ENCODE peak calls at places on chromosomes 6 and 20, in seven cellular contexts. One of them, this sample, is unnamed.
A peak's percentile ranks its signal among the peaks of the same experiment; 100 is the strongest.

GRCh38 chr6:157768863-157769551 is 54.0 kb upstream of the SNX9 start:
- DNase-seq in tibial nerve: no peak
- DNase-seq in dorsolateral prefrontal cortex: no peak
- DNase-seq in A549: no peak
- DNase-seq in cardiac fibroblast: no peak
- DNase-seq in GM12865: peak; percentile 11
- DNase-seq in fibroblast of the aortic adventitia: no peak
- DNase-seq in this sample: no peak

GRCh38 chr6:158605266-158605878 is 39.2 kb downstream of the DYNLT1 start:
- DNase-seq in tibial nerve: peak; percentile 77
- DNase-seq in cardiac fibroblast: peak; percentile 84
- DNase-seq in GM12865: peak; percentile 68
- DNase-seq in A549: peak; percentile 73
- DNase-seq in dorsolateral prefrontal cortex: peak; percentile 68
- DNase-seq in fibroblast of the aortic adventitia: peak; percentile 82
- DNase-seq in this sample: peak; percentile 30

GRCh38 chr6:142915129-142915697 is 29.8 kb downstream of the HIVEP2 start:
- DNase-seq in cardiac fibroblast: no peak
- DNase-seq in dorsolateral prefrontal cortex: no peak
- DNase-seq in GM12865: no peak
- DNase-seq in A549: no peak
- DNase-seq in tibial nerve: no peak
- DNase-seq in fibroblast of the aortic adventitia: no peak
- DNase-seq in this sample: no peak

GRCh38 chr20:40265872-40266533 is 423.0 kb downstream of the MAFB start:
- DNase-seq in A549: peak; percentile 23
- DNase-seq in tibial nerve: no peak
- DNase-seq in dorsolateral prefrontal cortex: no peak
- DNase-seq in GM12865: peak; percentile 3
- DNase-seq in cardiac fibroblast: peak; percentile 71
- DNase-seq in fibroblast of the aortic adventitia: peak; percentile 39
- DNase-seq in this sample: no peak

GRCh38 chr6:73694711-73695411 is 1.1 kb upstream of the CD109 start:
- DNase-seq in dorsolateral prefrontal cortex: peak; percentile 37
- DNase-seq in A549: peak; percentile 58
- DNase-seq in tibial nerve: no peak
- DNase-seq in fibroblast of the aortic adventitia: peak; percentile 72
- DNase-seq in cardiac fibroblast: peak; percentile 54
- DNase-seq in GM12865: no peak
- DNase-seq in this sample: no peak

GRCh38 chr6:122736166-122736565 is 43.4 kb upstream of the FABP7 start:
- DNase-seq in GM12865: no peak
- DNase-seq in A549: no peak
- DNase-seq in cardiac fibroblast: no peak
- DNase-seq in fibroblast of the aortic adventitia: no peak
- DNase-seq in dorsolateral prefrontal cortex: no peak
- DNase-seq in tibial nerve: no peak
- DNase-seq in this sample: no peak

GRCh38 chr20:58555078-58555765 is 40.0 kb upstream of the APCDD1L start:
- DNase-seq in cardiac fibroblast: peak; percentile 62
- DNase-seq in fibroblast of the aortic adventitia: peak; percentile 87
- DNase-seq in tibial nerve: no peak
- DNase-seq in GM12865: no peak
- DNase-seq in A549: peak; percentile 22
- DNase-seq in dorsolateral prefrontal cortex: no peak
- DNase-seq in this sample: no peak

GRCh38 chr6:136067731-136068341 is 182.3 kb downstream of the MTFR2 start:
- DNase-seq in tibial nerve: no peak
- DNase-seq in dorsolateral prefrontal cortex: no peak
- DNase-seq in cardiac fibroblast: peak; percentile 84
- DNase-seq in A549: no peak
- DNase-seq in GM12865: no peak
- DNase-seq in fibroblast of the aortic adventitia: peak; percentile 53
- DNase-seq in this sample: no peak

GRCh38 chr6:15518878-15519277 is 143.9 kb downstream of the DTNBP1 start:
- DNase-seq in tibial nerve: no peak
- DNase-seq in dorsolateral prefrontal cortex: no peak
- DNase-seq in fibroblast of the aortic adventitia: no peak
- DNase-seq in GM12865: no peak
- DNase-seq in cardiac fibroblast: no peak
- DNase-seq in A549: no peak
- DNase-seq in this sample: no peak

GRCh38 chr6:133341607-133342158 is 100.5 kb downstream of the EYA4 start:
- DNase-seq in dorsolateral prefrontal cortex: no peak
- DNase-seq in cardiac fibroblast: peak; percentile 92
- DNase-seq in tibial nerve: no peak
- DNase-seq in A549: peak; percentile 75
- DNase-seq in GM12865: no peak
- DNase-seq in fibroblast of the aortic adventitia: peak; percentile 89
- DNase-seq in this sample: no peak

GRCh38 chr6:79031821-79032590 is 46.0 kb downstream of the PHIP start:
- DNase-seq in dorsolateral prefrontal cortex: no peak
- DNase-seq in cardiac fibroblast: peak; percentile 54
- DNase-seq in A549: no peak
- DNase-seq in GM12865: no peak
- DNase-seq in tibial nerve: no peak
- DNase-seq in fibroblast of the aortic adventitia: peak; percentile 67
- DNase-seq in this sample: no peak

GRCh38 chr6:75546401-75546800 is 52.8 kb upstream of the FILIP1 start:
- DNase-seq in cardiac fibroblast: peak; percentile 66
- DNase-seq in GM12865: peak; percentile 12
- DNase-seq in tibial nerve: no peak
- DNase-seq in A549: peak; percentile 40
- DNase-seq in fibroblast of the aortic adventitia: peak; percentile 60
- DNase-seq in dorsolateral prefrontal cortex: no peak
- DNase-seq in this sample: no peak

GRCh38 chr6:149140910-149141290 is 176.6 kb upstream of the TAB2 start:
- DNase-seq in A549: no peak
- DNase-seq in GM12865: peak; percentile 73
- DNase-seq in dorsolateral prefrontal cortex: no peak
- DNase-seq in tibial nerve: no peak
- DNase-seq in cardiac fibroblast: no peak
- DNase-seq in fibroblast of the aortic adventitia: no peak
- DNase-seq in this sample: no peak

GRCh38 chr6:13216236-13216933 is 112.0 kb downstream of the TBC1D7 start:
- DNase-seq in GM12865: peak; percentile 28
- DNase-seq in fibroblast of the aortic adventitia: no peak
- DNase-seq in A549: no peak
- DNase-seq in dorsolateral prefrontal cortex: no peak
- DNase-seq in tibial nerve: no peak
- DNase-seq in cardiac fibroblast: no peak
- DNase-seq in this sample: no peak

GRCh38 chr6:38187285-38187684 is 367.8 kb downstream of the ZFAND3 start:
- DNase-seq in dorsolateral prefrontal cortex: no peak
- DNase-seq in tibial nerve: no peak
- DNase-seq in A549: no peak
- DNase-seq in fibroblast of the aortic adventitia: no peak
- DNase-seq in cardiac fibroblast: no peak
- DNase-seq in GM12865: no peak
- DNase-seq in this sample: no peak

GRCh38 chr6:23446394-23447001 is 679.5 kb upstream of the NRSN1 start:
- DNase-seq in fibroblast of the aortic adventitia: peak; percentile 52
- DNase-seq in dorsolateral prefrontal cortex: no peak
- DNase-seq in cardiac fibroblast: peak; percentile 63
- DNase-seq in GM12865: peak; percentile 24
- DNase-seq in tibial nerve: no peak
- DNase-seq in A549: peak; percentile 9
- DNase-seq in this sample: peak; percentile 52

GRCh38 chr6:139820191-139820590 is 445.7 kb upstream of the CITED2 start:
- DNase-seq in fibroblast of the aortic adventitia: peak; percentile 76
- DNase-seq in dorsolateral prefrontal cortex: no peak
- DNase-seq in A549: peak; percentile 1
- DNase-seq in tibial nerve: no peak
- DNase-seq in GM12865: no peak
- DNase-seq in cardiac fibroblast: peak; percentile 41
- DNase-seq in this sample: no peak

GRCh38 chr6:164097557-164098398 is 683.3 kb downstream of the QKI start:
- DNase-seq in tibial nerve: no peak
- DNase-seq in fibroblast of the aortic adventitia: peak; percentile 55
- DNase-seq in dorsolateral prefrontal cortex: no peak
- DNase-seq in cardiac fibroblast: peak; percentile 69
- DNase-seq in GM12865: no peak
- DNase-seq in A549: no peak
- DNase-seq in this sample: no peak
- TF ChIP-seq CTCF in tibial nerve: no peak
- TF ChIP-seq CTCF in fibroblast of the aortic adventitia: no peak
- TF ChIP-seq CTCF in dorsolateral prefrontal cortex: peak; percentile 43
- TF ChIP-seq CTCF in cardiac fibroblast: no peak
- TF ChIP-seq CTCF in GM12865: peak; percentile 21
- TF ChIP-seq CTCF in A549: no peak
- TF ChIP-seq CTCF in this sample: peak; percentile 17

DNA sequence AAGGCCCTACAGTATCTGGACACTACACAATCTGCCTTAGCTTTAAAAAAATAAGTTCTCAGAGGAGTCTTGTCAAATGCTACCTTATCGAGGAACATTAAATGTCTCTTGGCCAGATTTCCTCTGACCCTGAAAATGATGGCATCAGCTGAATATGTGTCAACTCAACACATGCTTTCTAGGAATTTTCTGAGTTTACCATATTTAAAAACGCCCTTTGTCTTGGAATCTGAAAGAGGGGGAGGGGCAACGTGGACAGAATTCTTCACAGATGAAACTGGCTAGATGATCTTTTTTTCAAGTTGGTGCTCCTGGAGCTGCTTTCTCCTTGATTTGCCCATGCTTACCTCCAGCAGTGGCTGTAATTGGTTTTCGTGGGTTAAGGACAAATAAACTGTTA is 5.1 kb downstream of the SOX4 start:
- DNase-seq in cardiac fibroblast: peak; percentile 34
- DNase-seq in A549: no peak
- DNase-seq in dorsolateral prefrontal cortex: no peak
- DNase-seq in tibial nerve: no peak
- DNase-seq in GM12865: no peak
- DNase-seq in fibroblast of the aortic adventitia: peak; percentile 37
- DNase-seq in this sample: no peak
- H3K4me3 ChIP-seq in cardiac fibroblast: peak overlapping the region; percentile 83
- H3K4me3 ChIP-seq in A549: peak overlapping the region; percentile 83
- H3K4me3 ChIP-seq in dorsolateral prefrontal cortex: peak overlapping the region; percentile 73
- H3K4me3 ChIP-seq in tibial nerve: peak overlapping the region; percentile 95
- H3K4me3 ChIP-seq in GM12865: peak overlapping the region; percentile 80
- H3K4me3 ChIP-seq in fibroblast of the aortic adventitia: peak overlapping the region; percentile 95
- H3K4me3 ChIP-seq in this sample: peak overlapping the region; percentile 77

DNA sequence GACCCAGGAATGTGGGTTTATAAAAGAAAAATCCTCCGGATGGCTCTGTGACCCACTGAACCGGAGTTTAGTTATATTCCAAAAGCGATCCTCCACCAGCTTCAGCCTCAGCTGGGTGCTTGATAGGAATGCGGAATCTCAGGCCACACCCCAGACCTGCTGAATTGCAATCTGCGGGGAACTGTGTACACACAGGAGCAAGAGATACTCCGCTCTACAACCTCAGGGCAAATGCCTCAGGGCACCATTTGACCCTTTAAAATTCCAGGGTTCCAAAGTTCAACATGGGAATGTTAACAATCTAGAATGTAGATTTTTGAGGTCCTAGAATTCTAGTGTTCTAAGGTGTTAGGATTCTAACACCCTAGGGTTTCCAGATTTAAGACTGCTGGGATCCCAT is 10.8 kb downstream of the BPIFA2 start:
- DNase-seq in tibial nerve: no peak
- DNase-seq in fibroblast of the aortic adventitia: no peak
- DNase-seq in GM12865: no peak
- DNase-seq in cardiac fibroblast: no peak
- DNase-seq in dorsolateral prefrontal cortex: no peak
- DNase-seq in A549: peak; percentile 69
- DNase-seq in this sample: no peak
- TF ChIP-seq CTCF in tibial nerve: no peak
- TF ChIP-seq CTCF in fibroblast of the aortic adventitia: no peak
- TF ChIP-seq CTCF in GM12865: no peak
- TF ChIP-seq CTCF in cardiac fibroblast: no peak
- TF ChIP-seq CTCF in dorsolateral prefrontal cortex: no peak
- TF ChIP-seq CTCF in A549: no peak
- TF ChIP-seq CTCF in this sample: no peak

DNA sequence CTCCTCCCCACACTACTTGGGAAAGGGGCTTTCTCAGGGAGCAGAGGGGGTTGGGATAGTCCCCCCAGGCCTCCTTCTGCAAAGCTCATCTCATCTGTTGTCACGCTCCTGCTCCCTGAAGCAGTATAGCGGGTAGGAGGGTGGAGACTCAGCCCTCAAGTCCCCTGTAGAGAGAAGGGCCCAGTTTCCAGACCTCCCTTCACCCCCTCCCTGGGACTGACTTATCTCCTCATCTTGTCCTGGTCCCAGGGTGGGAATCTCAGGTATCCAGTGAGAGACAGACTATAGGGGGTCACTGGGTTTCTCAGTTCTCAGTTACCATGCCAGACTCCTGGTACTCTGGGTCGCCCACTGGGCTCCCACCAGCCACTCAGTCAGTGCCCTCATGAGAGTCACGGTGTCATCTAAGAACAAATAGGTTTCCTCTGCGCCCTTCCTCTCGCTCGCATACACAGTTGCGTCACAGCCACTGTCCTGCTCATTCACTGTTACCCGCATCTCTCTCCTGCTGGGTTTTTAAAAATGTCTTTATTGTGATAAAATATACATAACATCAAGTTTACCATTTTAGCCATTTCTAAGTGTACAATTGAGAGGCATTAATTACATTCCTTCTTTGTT is 4.1 kb downstream of the TEAD3 start:
- DNase-seq in GM12865: no peak
- DNase-seq in dorsolateral prefrontal cortex: no peak
- DNase-seq in tibial nerve: no peak
- DNase-seq in A549: no peak
- DNase-seq in cardiac fibroblast: no peak
- DNase-seq in fibroblast of the aortic adventitia: no peak
- DNase-seq in this sample: no peak
- H3K4me3 ChIP-seq in GM12865: no peak overlapping the region
- H3K4me3 ChIP-seq in dorsolateral prefrontal cortex: no peak overlapping the region
- H3K4me3 ChIP-seq in tibial nerve: no peak overlapping the region
- H3K4me3 ChIP-seq in A549: no peak overlapping the region
- H3K4me3 ChIP-seq in cardiac fibroblast: no peak overlapping the region
- H3K4me3 ChIP-seq in fibroblast of the aortic adventitia: no peak overlapping the region
- H3K4me3 ChIP-seq in this sample: no peak overlapping the region

GRCh38 chr6:35521235-35521634 is 8.5 kb upstream of the TULP1 start:
- DNase-seq in fibroblast of the aortic adventitia: no peak
- DNase-seq in A549: no peak
- DNase-seq in cardiac fibroblast: no peak
- DNase-seq in tibial nerve: no peak
- DNase-seq in GM12865: no peak
- DNase-seq in dorsolateral prefrontal cortex: no peak
- DNase-seq in this sample: no peak
- TF ChIP-seq CTCF in fibroblast of the aortic adventitia: no peak
- TF ChIP-seq CTCF in A549: no peak
- TF ChIP-seq CTCF in cardiac fibroblast: no peak
- TF ChIP-seq CTCF in tibial nerve: no peak
- TF ChIP-seq CTCF in GM12865: no peak
- TF ChIP-seq CTCF in dorsolateral prefrontal cortex: no peak
- TF ChIP-seq CTCF in this sample: no peak

This sample was measured in LNCaP clone FGC.